ENCODE peak calls at places on chromosome 3, in five cellular contexts. One of them, this sample, is unnamed.

GRCh38 chr3:132090921-132091320 is 56.1 kb upstream of the CPNE4 start:
- DNase-seq in GM12878: no peak
- DNase-seq in NT2/D1: peak
- DNase-seq in HepG2: no peak
- DNase-seq in H1: no peak
- DNase-seq in this sample: no peak

GRCh38 chr3:192080336-192080735 is 619.4 kb downstream of the PYDC2 start:
- DNase-seq in GM12878: no peak
- DNase-seq in NT2/D1: no peak
- DNase-seq in HepG2: no peak
- DNase-seq in H1: no peak
- DNase-seq in this sample: no peak

GRCh38 chr3:143676742-143677141 is 171.5 kb downstream of the SLC9A9 start:
- DNase-seq in GM12878: no peak
- DNase-seq in NT2/D1: no peak
- DNase-seq in HepG2: no peak
- DNase-seq in H1: no peak
- DNase-seq in this sample: no peak

GRCh38 chr3:4504340-4505261 is 11.5 kb downstream of the ITPR1 start:
- DNase-seq in GM12878: no peak
- DNase-seq in NT2/D1: no peak
- DNase-seq in HepG2: no peak
- DNase-seq in H1: no peak
- DNase-seq in this sample: no peak

GRCh38 chr3:134079761-134080160 is 50.0 kb upstream of the SLCO2A1 start:
- DNase-seq in GM12878: no peak
- DNase-seq in NT2/D1: no peak
- DNase-seq in HepG2: no peak
- DNase-seq in H1: no peak
- DNase-seq in this sample: no peak

GRCh38 chr3:171270541-171270940 is 189.7 kb downstream of the TNIK start:
- DNase-seq in GM12878: no peak
- DNase-seq in NT2/D1: no peak
- DNase-seq in HepG2: no peak
- DNase-seq in H1: no peak
- DNase-seq in this sample: no peak

GRCh38 chr3:33372218-33373081 is 67.8 kb downstream of the UBP1 start:
- DNase-seq in GM12878: no peak
- DNase-seq in NT2/D1: peak
- DNase-seq in HepG2: no peak
- DNase-seq in H1: peak
- DNase-seq in this sample: peak

GRCh38 chr3:123286308-123287023 is 84.7 kb downstream of the SEC22A start:
- DNase-seq in GM12878: no peak
- DNase-seq in NT2/D1: peak
- DNase-seq in HepG2: peak
- DNase-seq in H1: peak
- DNase-seq in this sample: peak

GRCh38 chr3:23435318-23435717 is 232.2 kb downstream of the UBE2E2 start:
- DNase-seq in GM12878: no peak
- DNase-seq in NT2/D1: peak
- DNase-seq in HepG2: no peak
- DNase-seq in H1: no peak
- DNase-seq in this sample: peak

GRCh38 chr3:47882338-47882737 is 79.4 kb downstream of the DHX30 start:
- DNase-seq in GM12878: no peak
- DNase-seq in NT2/D1: no peak
- DNase-seq in HepG2: no peak
- DNase-seq in H1: no peak
- DNase-seq in this sample: no peak

GRCh38 chr3:167783781-167784180 is 48.3 kb downstream of the SERPINI1 start:
- DNase-seq in GM12878: no peak
- DNase-seq in NT2/D1: no peak
- DNase-seq in HepG2: no peak
- DNase-seq in H1: no peak
- DNase-seq in this sample: no peak

GRCh38 chr3:139123377-139124095 is 78.8 kb upstream of the PRR23C start:
- DNase-seq in GM12878: no peak
- DNase-seq in NT2/D1: no peak
- DNase-seq in HepG2: no peak
- DNase-seq in H1: peak
- DNase-seq in this sample: no peak

DNA sequence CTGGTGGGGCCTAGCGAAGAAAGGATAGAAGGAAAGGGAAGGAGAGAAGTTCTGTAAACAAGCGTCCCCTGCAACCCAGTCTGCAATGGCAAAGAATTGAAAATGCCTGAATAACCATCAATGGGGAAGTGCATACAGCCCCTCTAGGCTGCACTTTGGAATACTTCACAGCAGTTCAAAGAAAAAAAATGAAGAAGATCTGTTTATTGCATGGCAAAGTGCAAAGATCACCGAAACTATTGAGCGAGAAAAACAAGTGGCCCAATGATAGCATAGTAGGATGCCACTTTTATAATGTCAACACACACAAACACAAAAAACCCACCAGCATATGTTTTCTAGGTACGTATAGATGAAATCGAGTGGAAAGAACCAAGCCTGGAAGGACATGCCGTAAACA is 13.6 kb upstream of the SLC6A1 start:
- DNase-seq in GM12878: no peak
- DNase-seq in NT2/D1: no peak
- DNase-seq in HepG2: peak
- DNase-seq in H1: no peak
- DNase-seq in this sample: no peak
- TF ChIP-seq SUZ12 in GM12878: no peak
- TF ChIP-seq SUZ12 in NT2/D1: no peak
- TF ChIP-seq SUZ12 in HepG2: no peak
- TF ChIP-seq SUZ12 in H1: no peak
- TF ChIP-seq SUZ12 in this sample: no peak

GRCh38 chr3:155248531-155249187 is 44.8 kb downstream of the STRIT1 start:
- DNase-seq in GM12878: no peak
- DNase-seq in NT2/D1: no peak
- DNase-seq in HepG2: no peak
- DNase-seq in H1: no peak
- DNase-seq in this sample: no peak

GRCh38 chr3:155254445-155254844 is 39.0 kb downstream of the STRIT1 start:
- DNase-seq in GM12878: no peak
- DNase-seq in NT2/D1: no peak
- DNase-seq in HepG2: no peak
- DNase-seq in H1: no peak
- DNase-seq in this sample: no peak

GRCh38 chr3:155252021-155252420 is 41.5 kb downstream of the STRIT1 start:
- DNase-seq in GM12878: no peak
- DNase-seq in NT2/D1: no peak
- DNase-seq in HepG2: no peak
- DNase-seq in H1: no peak
- DNase-seq in this sample: no peak

GRCh38 chr3:155252535-155252934 is 40.9 kb downstream of the STRIT1 start:
- DNase-seq in GM12878: no peak
- DNase-seq in NT2/D1: no peak
- DNase-seq in HepG2: no peak
- DNase-seq in H1: no peak
- DNase-seq in this sample: no peak
- TF ChIP-seq SUZ12 in GM12878: no peak
- TF ChIP-seq SUZ12 in NT2/D1: no peak
- TF ChIP-seq SUZ12 in HepG2: no peak
- TF ChIP-seq SUZ12 in H1: no peak
- TF ChIP-seq SUZ12 in this sample: no peak

DNA sequence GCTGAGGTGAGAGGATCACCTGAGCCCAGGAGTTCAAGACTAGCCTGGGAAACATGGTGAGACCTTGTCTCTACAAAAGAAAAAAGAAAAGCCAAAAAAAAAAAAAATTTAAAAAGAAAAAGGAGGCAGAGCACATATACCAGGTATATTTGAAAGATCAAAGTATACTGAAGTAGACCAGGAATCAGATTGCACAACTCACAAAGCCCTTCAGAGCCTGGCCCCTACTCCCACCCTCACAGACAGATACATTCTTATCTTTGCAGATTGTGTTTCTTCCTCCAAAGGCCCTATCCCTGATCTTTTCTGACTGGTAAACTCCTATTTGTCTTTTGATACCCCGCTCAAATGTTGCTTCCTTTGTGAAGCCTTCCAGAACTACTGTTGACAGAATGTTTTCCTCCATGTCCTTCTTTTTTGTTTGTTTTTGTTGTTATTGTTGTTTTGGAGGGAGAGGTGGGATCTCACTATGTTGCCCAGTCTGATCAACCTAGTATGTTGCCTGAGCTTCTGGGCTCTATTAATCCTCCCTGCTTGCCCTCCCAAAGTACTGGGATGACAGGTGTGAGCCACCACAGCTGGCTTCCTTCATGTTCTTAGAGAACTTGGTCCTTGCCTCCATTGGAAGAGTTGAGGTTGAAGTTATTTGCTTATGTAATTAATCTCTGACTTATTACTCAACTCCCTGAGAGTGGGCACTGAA is 9.8 kb upstream of the ITGB5 start:
- DNase-seq in GM12878: no peak
- DNase-seq in NT2/D1: no peak
- DNase-seq in HepG2: no peak
- DNase-seq in H1: no peak
- DNase-seq in this sample: no peak
- TF ChIP-seq SUZ12 in GM12878: no peak
- TF ChIP-seq SUZ12 in NT2/D1: no peak
- TF ChIP-seq SUZ12 in HepG2: no peak
- TF ChIP-seq SUZ12 in H1: no peak
- TF ChIP-seq SUZ12 in this sample: no peak

DNA sequence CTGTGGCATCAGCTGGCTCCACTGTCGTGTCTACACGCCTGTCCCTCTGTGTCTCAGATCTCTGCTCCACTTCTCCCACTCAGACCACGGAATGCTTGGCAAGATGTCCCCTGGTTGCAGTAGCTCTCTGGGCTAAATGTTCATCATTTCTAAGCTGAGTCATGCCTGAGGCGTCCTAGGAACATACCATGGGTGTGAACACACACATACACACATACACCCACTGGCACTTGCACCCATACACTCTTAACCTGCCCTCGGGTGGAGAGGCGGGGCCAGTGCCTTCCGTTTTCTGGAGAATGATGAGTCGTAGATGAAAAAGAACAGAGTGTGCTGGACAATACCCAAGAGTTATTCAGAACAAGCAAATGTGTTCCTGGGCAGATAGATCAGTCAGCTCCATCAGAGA is 72.4 kb downstream of the SENP2 start:
- DNase-seq in GM12878: no peak
- DNase-seq in NT2/D1: no peak
- DNase-seq in HepG2: peak
- DNase-seq in H1: no peak
- DNase-seq in this sample: no peak
- TF ChIP-seq SUZ12 in GM12878: no peak
- TF ChIP-seq SUZ12 in NT2/D1: no peak
- TF ChIP-seq SUZ12 in HepG2: no peak
- TF ChIP-seq SUZ12 in H1: no peak
- TF ChIP-seq SUZ12 in this sample: no peak

DNA sequence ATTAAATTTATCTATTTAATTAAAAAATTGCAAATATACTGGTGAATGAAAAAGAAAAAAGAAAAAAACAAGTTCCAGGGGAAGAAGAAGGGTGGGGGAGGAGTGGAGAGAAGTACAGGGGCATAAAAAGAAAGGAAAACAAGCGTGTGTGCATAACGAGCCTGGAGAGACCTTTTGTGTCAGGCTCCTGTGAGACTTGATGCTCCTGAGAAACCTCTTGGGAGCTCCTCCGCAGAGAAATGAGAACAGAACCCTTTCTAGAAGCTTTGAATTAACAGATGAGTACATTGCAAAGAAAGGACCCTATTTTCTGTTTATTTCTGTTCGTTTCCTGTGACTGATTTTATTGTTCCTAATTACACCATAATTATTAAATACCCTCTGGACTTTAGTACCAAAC is 74.9 kb downstream of the DPPA2 start:
- DNase-seq in GM12878: no peak
- DNase-seq in NT2/D1: peak
- DNase-seq in HepG2: no peak
- DNase-seq in H1: no peak
- DNase-seq in this sample: no peak
- TF ChIP-seq SUZ12 in GM12878: no peak
- TF ChIP-seq SUZ12 in NT2/D1: no peak
- TF ChIP-seq SUZ12 in HepG2: no peak
- TF ChIP-seq SUZ12 in H1: no peak
- TF ChIP-seq SUZ12 in this sample: no peak

GRCh38 chr3:141275032-141275422 is 43.4 kb downstream of the PXYLP1 start:
- DNase-seq in GM12878: no peak
- DNase-seq in NT2/D1: no peak
- DNase-seq in HepG2: peak
- DNase-seq in H1: peak
- DNase-seq in this sample: no peak
- TF ChIP-seq SUZ12 in GM12878: no peak
- TF ChIP-seq SUZ12 in NT2/D1: no peak
- TF ChIP-seq SUZ12 in HepG2: no peak
- TF ChIP-seq SUZ12 in H1: no peak
- TF ChIP-seq SUZ12 in this sample: no peak

GRCh38 chr3:179476215-179476614 is 24.9 kb upstream of the GNB4 start:
- DNase-seq in GM12878: no peak
- DNase-seq in NT2/D1: no peak
- DNase-seq in HepG2: no peak
- DNase-seq in H1: no peak
- DNase-seq in this sample: no peak
- TF ChIP-seq SUZ12 in GM12878: no peak
- TF ChIP-seq SUZ12 in NT2/D1: no peak
- TF ChIP-seq SUZ12 in HepG2: no peak
- TF ChIP-seq SUZ12 in H1: no peak
- TF ChIP-seq SUZ12 in this sample: no peak

This sample was measured in HEK293T.